ENCODE peak calls at places on chromosome 3, in six cellular contexts. C, N, S, E, I and Q are unnamed samples.

GRCh38 chr3:37661615-37662306 is 199.9 kb upstream of the CTDSPL start:
- DNase-seq in C (no peak), N (no peak), S (no peak), E (no peak), I (no peak), Q (no peak)

GRCh38 chr3:34013818-34014576 is 215.6 kb downstream of the PDCD6IP start:
- DNase-seq in C (no peak), N (no peak), S (no peak), E (no peak), I (no peak), Q (no peak)

GRCh38 chr3:139074565-139075115 is 29.9 kb upstream of the PRR23C start:
- DNase-seq in C (peak; percentile 17), N (no peak), S (no peak), E (no peak), I (no peak), Q (no peak)

GRCh38 chr3:31008986-31009385 is 114.5 kb upstream of the GADL1 start:
- DNase-seq in C (no peak), N (peak; percentile 22), S (no peak), E (no peak), I (no peak), Q (peak; percentile 39)

GRCh38 chr3:42226470-42227425 is 39.2 kb downstream of the CCK start:
- DNase-seq in C (no peak), N (no peak), S (peak; percentile 31), E (no peak), I (no peak), Q (no peak)

GRCh38 chr3:100060685-100061484 is 53.4 kb downstream of the FILIP1L start:
- DNase-seq in C (no peak), N (no peak), S (no peak), E (peak; percentile 28), I (no peak), Q (no peak)

GRCh38 chr3:11570251-11570650 is 73.5 kb downstream of the VGLL4 start:
- DNase-seq in C (no peak), N (no peak), S (no peak), E (no peak), I (no peak), Q (peak; percentile 41)

GRCh38 chr3:43181202-43181910 is 75.5 kb upstream of the POMGNT2 start:
- DNase-seq in C (peak; percentile 37), N (no peak), S (no peak), E (no peak), I (peak; percentile 36), Q (no peak)

GRCh38 chr3:15563190-15563589 is 38.2 kb downstream of the HACL1 start:
- DNase-seq in C (no peak), N (peak; percentile 6), S (no peak), E (no peak), I (no peak), Q (no peak)

GRCh38 chr3:4734454-4734853 is 241.3 kb downstream of the ITPR1 start:
- DNase-seq in C (no peak), N (no peak), S (no peak), E (no peak), I (no peak), Q (no peak)

GRCh38 chr3:195189821-195190220 is 81.1 kb downstream of the XXYLT1 start:
- DNase-seq in C (no peak), N (no peak), S (no peak), E (no peak), I (no peak), Q (no peak)

GRCh38 chr3:195187609-195188529 is 83.1 kb downstream of the XXYLT1 start:
- DNase-seq in C (no peak), N (peak; percentile 76), S (no peak), E (no peak), I (no peak), Q (peak; percentile 70)

GRCh38 chr3:195185574-195185973 is 85.4 kb downstream of the XXYLT1 start:
- DNase-seq in C (no peak), N (no peak), S (no peak), E (no peak), I (no peak), Q (no peak)

GRCh38 chr3:195186041-195186709 is 84.8 kb downstream of the XXYLT1 start:
- DNase-seq in C (no peak), N (no peak), S (no peak), E (no peak), I (no peak), Q (no peak)

GRCh38 chr3:195188530-195188917 is 82.4 kb downstream of the XXYLT1 start:
- DNase-seq in C (no peak), N (peak; percentile 28), S (no peak), E (no peak), I (no peak), Q (no peak)
- TF ChIP-seq CTCF in C (no peak), N (peak; percentile 24), S (no peak), E (no peak), I (no peak), Q (peak; percentile 47)

GRCh38 chr3:58434170-58434507 is 507 bp upstream of the PDHB start:
- DNase-seq in C (no peak), N (no peak), S (no peak), E (no peak), I (no peak), Q (no peak)
- H3K4me3 ChIP-seq in C (peak overlapping the region; percentile 43), N (peak overlapping the region; percentile 42), S (no peak overlapping the region), E (peak overlapping the region; percentile 64), I (peak overlapping the region; percentile 76), Q (peak overlapping the region; percentile 43)

GRCh38 chr3:156469456-156469855 is 85.5 kb downstream of the SSR3 start:
- DNase-seq in C (no peak), N (no peak), S (no peak), E (no peak), I (no peak), Q (peak; percentile 20)

GRCh38 chr3:156473341-156473740 is 81.6 kb downstream of the SSR3 start:
- DNase-seq in C (no peak), N (no peak), S (no peak), E (no peak), I (no peak), Q (no peak)

GRCh38 chr3:156471431-156471830 is 83.5 kb downstream of the SSR3 start:
- DNase-seq in C (no peak), N (no peak), S (no peak), E (no peak), I (no peak), Q (no peak)

GRCh38 chr3:156474560-156475389 is 80.1 kb downstream of the SSR3 start:
- DNase-seq in C (no peak), N (no peak), S (no peak), E (no peak), I (no peak), Q (peak; percentile 13)

DNA sequence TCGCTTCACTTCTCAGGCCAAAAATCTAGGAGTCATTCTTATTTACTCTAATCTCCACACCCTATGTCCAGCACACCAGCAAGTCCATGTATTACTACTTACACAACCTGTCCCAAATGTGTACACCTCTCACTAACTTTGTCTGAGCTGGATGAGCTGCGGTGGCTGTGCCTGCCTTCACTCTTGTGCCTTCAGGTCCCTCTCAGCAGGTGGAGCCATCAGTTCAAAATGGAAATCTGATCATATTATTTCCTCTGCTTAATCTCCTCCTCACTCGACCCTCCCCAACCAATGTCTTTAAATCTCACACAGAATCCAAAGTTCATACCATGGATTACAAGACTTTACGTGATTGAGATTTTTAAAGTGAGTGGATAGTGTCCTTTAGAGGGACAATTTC is 82.8 kb downstream of the SSR3 start:
- DNase-seq in C (no peak), N (no peak), S (no peak), E (no peak), I (no peak), Q (no peak)
- TF ChIP-seq CTCF in C (peak; percentile 42), N (no peak), S (no peak), E (no peak), I (no peak), Q (no peak)

DNA sequence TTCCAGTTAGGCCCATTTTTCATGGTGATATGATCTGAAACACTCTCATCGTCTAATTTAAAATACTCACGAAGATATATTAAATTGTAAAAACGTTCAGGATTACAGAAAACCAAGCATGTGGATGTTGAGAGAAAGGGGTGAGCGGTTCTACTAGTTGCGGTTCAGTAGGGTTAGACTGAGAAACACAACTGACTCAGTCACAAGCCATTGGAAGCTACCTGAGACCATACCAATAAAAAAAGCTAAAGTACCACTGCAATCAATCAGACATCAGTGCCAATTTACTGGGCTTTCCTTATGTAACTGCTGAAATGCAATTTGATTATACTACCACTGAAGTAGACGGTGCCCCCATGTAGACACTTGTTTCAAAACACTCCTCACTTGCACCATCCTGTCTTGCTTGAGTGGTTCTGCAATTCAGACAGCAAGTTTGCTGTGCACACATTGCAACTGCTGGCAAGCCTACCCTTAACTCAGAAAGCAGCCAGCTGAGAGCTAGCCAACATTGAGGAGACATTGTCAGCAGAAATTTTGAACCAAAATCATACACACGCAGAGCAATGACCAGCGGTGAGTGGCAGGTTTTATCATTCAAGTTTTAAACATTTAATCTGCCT is 368.7 kb upstream of the ARHGEF26 start:
- DNase-seq in C (no peak), N (no peak), S (peak; percentile 38), E (no peak), I (no peak), Q (peak; percentile 37)
- H3K4me3 ChIP-seq in C (no peak overlapping the region), N (no peak overlapping the region), S (no peak overlapping the region), E (no peak overlapping the region), I (no peak overlapping the region), Q (no peak overlapping the region)

DNA sequence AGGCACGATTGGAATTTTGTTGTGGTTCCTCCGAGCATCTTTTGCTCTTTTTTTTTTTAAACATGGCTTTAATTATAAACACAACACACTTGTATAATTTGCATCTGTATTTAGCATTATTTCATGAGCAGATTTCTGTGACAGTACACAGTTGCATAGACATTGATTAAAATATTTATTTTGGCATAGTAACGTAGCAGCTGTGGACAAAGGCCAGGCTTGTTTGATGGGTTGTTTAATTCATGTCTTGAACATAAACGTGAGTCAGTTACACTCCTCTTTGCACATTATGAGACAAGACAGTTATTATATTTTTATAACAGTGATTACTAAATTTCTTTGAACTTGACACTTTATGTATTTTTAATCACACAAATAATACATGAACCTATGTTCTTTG is 182.5 kb downstream of the CACNA2D3 start:
- DNase-seq in C (no peak), N (no peak), S (no peak), E (no peak), I (no peak), Q (no peak)
- TF ChIP-seq CTCF in C (no peak), N (no peak), S (no peak), E (no peak), I (no peak), Q (no peak)